ENCODE peak calls at places on chromosome 2, in five cellular contexts. D, W, L, C and V are unnamed samples.

GRCh38 chr2:11829324-11829946 is 83.0 kb downstream of the LPIN1 start:
- DNase-seq in L (peak), D (peak), W (peak), C (peak), V (peak)

GRCh38 chr2:42756956-42757513 is 6.9 kb downstream of the OXER1 start:
- DNase-seq in C (no peak), W (no peak), L (no peak), D (no peak), V (no peak)

GRCh38 chr2:234300932-234301823 is 195.7 kb downstream of the ARL4C start:
- DNase-seq in W (no peak), C (no peak), L (no peak), D (no peak), V (no peak)

GRCh38 chr2:191961556-191961955 is 114.7 kb upstream of the CAVIN2 start:
- DNase-seq in L (no peak), W (no peak), C (no peak), D (no peak), V (no peak)

GRCh38 chr2:241799522-241800197 is 9.3 kb upstream of the NEU4 start:
- DNase-seq in W (no peak), D (no peak), C (peak), L (no peak), V (no peak)

GRCh38 chr2:46827274-46827930 is 88.2 kb downstream of the MCFD2 start:
- DNase-seq in D (no peak), L (no peak), W (no peak), C (no peak), V (no peak)

GRCh38 chr2:215831296-215831913 is 181.9 kb downstream of the MREG start:
- DNase-seq in C (no peak), L (no peak), W (no peak), D (no peak), V (no peak)

GRCh38 chr2:70357076-70358071 is 55.5 kb upstream of the FAM136A start:
- DNase-seq in C (no peak), D (no peak), L (no peak), W (no peak), V (no peak)

GRCh38 chr2:98806266-98806697 is 75.3 kb upstream of the MGAT4A start:
- DNase-seq in D (no peak), W (peak), L (no peak), C (peak), V (peak)